ENCODE peak calls at places on chromosomes 7 and 10, in nine cellular contexts. B, D, R, F, I, E, A, L and G are unnamed samples.

GRCh38 chr7:157228864-157229422 is 90.2 kb downstream of the UBE3C start:
- DNase-seq in I (no peak), R (no peak), A (peak; percentile 27), B (peak; percentile 53), F (no peak), L (no peak), E (no peak), D (peak; percentile 53), G (peak; percentile 72)

GRCh38 chr7:107538001-107538400 is 25.7 kb downstream of the COG5 start:
- DNase-seq in D (no peak), B (no peak), F (no peak), L (no peak), R (no peak), A (no peak), E (no peak), I (no peak), G (peak; percentile 27)

GRCh38 chr10:130545122-130545521 is 408.9 kb downstream of the GLRX3 start:
- DNase-seq in D (no peak), F (no peak), A (no peak), L (no peak), B (no peak), R (no peak), I (no peak), E (no peak), G (no peak)

GRCh38 chr10:18222870-18223269 is 82.6 kb downstream of the CACNB2 start:
- DNase-seq in L (no peak), D (no peak), I (no peak), B (no peak), R (no peak), F (no peak), A (no peak), E (no peak), G (no peak)

GRCh38 chr10:89001024-89001423 is 10.4 kb downstream of the FAS start:
- DNase-seq in R (no peak), F (no peak), E (no peak), D (no peak), I (no peak), A (no peak), L (no peak), B (no peak), G (no peak)

GRCh38 chr10:70323697-70324340 is 40.0 kb upstream of the NPFFR1 start:
- DNase-seq in F (no peak), I (no peak), E (no peak), D (no peak), L (no peak), R (no peak), A (peak; percentile 79), B (no peak), G (peak; percentile 69)

GRCh38 chr10:10797467-10797866 is 220.2 kb upstream of the CELF2 start:
- DNase-seq in F (no peak), L (no peak), I (no peak), B (no peak), E (no peak), R (no peak), D (no peak), A (no peak), G (peak; percentile 9)

GRCh38 chr10:123562811-123563580 is 103.2 kb upstream of the GPR26 start:
- DNase-seq in D (no peak), A (no peak), F (no peak), B (no peak), L (no peak), R (no peak), I (no peak), E (no peak), G (no peak)

GRCh38 chr7:154916381-154917213 is 86.3 kb downstream of the PAXIP1 start:
- DNase-seq in A (no peak), D (peak; percentile 22), E (no peak), F (no peak), I (no peak), R (no peak), L (no peak), B (no peak), G (no peak)

GRCh38 chr7:93160410-93160809 is 12.2 kb upstream of the SAMD9L start:
- DNase-seq in L (no peak), E (no peak), D (no peak), R (no peak), F (no peak), B (no peak), I (no peak), A (no peak), G (no peak)

GRCh38 chr10:33901166-33901565 is 566.7 kb upstream of the NRP1 start:
- DNase-seq in F (no peak), B (no peak), I (no peak), R (no peak), A (no peak), E (no peak), D (no peak), L (no peak), G (no peak)

GRCh38 chr10:46250898-46251856 is 35.6 kb upstream of the ANTXRL start:
- DNase-seq in I (no peak), D (no peak), E (no peak), A (no peak), R (no peak), B (no peak), L (no peak), F (no peak), G (no peak)

GRCh38 chr7:4072161-4072925 is 609.8 kb upstream of the FOXK1 start:
- DNase-seq in R (no peak), E (no peak), L (no peak), A (no peak), I (no peak), B (no peak), F (no peak), D (no peak), G (no peak)

GRCh38 chr10:70578371-70578947 is 24.1 kb downstream of the PRF1 start:
- DNase-seq in R (peak; percentile 100), L (peak; percentile 41), F (no peak), A (peak; percentile 68), B (no peak), I (peak; percentile 95), E (no peak), D (no peak), G (no peak)

GRCh38 chr10:13087986-13088618 is 11.9 kb upstream of the OPTN start:
- DNase-seq in I (no peak), R (peak; percentile 29), B (peak; percentile 71), E (no peak), L (no peak), D (no peak), F (no peak), A (no peak), G (no peak)

GRCh38 chr7:2956526-2957368 is 86.9 kb downstream of the CARD11 start:
- DNase-seq in E (no peak), I (no peak), R (peak; percentile 15), D (peak; percentile 65), B (peak; percentile 76), L (peak; percentile 56), A (no peak), F (no peak), G (no peak)

GRCh38 chr7:32658034-32658944 is 163.0 kb downstream of the AVL9 start:
- DNase-seq in L (peak; percentile 12), D (no peak), B (peak; percentile 90), E (peak; percentile 75), F (no peak), R (peak; percentile 84), I (no peak), A (no peak), G (no peak)

DNA sequence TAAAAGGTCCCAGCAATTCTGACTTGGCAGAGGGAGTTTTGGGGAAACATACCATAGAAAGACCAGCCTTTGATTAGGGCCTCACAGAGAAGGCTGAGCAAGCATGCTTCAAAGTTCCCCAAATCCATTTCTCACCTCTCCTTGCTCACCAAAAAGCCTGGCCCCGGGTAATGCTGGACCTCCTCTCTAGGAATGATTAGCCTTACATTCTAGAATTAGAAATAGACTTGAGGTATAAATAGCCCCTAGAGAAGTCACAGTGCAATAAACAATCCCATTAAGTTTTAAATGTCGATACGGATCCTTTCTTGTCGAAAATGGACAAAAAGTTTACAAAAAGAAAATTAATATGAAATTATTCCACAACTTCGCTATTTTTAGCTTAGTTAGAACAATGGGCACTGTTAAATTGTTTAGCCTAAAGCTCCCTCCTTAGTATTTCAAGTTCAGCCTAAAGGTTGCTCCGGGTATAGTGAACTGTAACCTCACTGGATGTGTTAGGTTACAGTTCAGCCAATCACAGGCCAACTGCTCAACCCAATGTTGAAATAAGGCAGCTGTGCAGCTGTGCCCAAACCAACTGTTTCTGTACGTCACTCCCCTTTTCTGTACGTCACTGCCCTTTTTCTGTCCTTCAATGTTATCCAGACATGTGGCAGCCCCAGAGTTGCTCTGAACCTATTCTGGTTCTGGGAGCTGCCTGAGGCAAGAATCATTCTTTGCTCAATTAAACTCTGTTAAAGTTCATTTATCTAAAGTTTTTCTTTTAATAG is 7.9 kb upstream of the GSDME start:
- DNase-seq in F (no peak), A (no peak), B (no peak), R (no peak), D (peak; percentile 61), E (no peak), L (no peak), I (no peak), G (no peak)
- TF ChIP-seq REST in F (no peak), A (no peak), B (no peak), R (no peak), D (no peak), E (no peak), L (no peak), I (no peak), G (no peak)

GRCh38 chr7:70706698-70707097 is 425.2 kb upstream of the GALNT17 start:
- DNase-seq in F (no peak), I (no peak), E (no peak), L (no peak), A (no peak), D (no peak), R (no peak), B (no peak), G (no peak)
- TF ChIP-seq REST in F (no peak), I (no peak), E (no peak), L (no peak), A (no peak), D (no peak), R (no peak), B (no peak), G (no peak)

DNA sequence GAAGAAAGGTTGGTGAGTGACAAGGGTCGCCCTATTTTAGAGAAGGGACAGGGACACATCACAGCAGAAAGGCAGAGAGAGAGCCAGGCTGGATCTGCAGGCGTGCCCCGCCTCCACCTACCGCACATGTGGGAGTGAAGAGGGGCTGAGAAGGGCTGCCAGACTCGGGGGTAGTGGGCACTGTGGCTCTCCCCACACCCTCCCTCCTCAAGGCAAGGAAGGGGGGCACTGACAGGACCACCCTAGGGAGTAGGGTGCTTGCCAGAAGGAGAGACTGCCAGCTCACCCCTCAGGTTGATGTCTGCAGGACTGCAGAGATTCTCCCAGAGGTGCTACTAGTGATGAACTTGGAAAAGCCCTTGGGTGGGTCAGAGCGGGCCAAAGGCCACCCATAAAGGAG is 62.8 kb upstream of the ZRANB1 start:
- DNase-seq in I (no peak), F (no peak), L (no peak), R (no peak), E (no peak), A (no peak), D (no peak), B (no peak), G (no peak)
- TF ChIP-seq REST in I (no peak), F (no peak), L (no peak), R (no peak), E (no peak), A (no peak), D (no peak), B (no peak), G (no peak)

DNA sequence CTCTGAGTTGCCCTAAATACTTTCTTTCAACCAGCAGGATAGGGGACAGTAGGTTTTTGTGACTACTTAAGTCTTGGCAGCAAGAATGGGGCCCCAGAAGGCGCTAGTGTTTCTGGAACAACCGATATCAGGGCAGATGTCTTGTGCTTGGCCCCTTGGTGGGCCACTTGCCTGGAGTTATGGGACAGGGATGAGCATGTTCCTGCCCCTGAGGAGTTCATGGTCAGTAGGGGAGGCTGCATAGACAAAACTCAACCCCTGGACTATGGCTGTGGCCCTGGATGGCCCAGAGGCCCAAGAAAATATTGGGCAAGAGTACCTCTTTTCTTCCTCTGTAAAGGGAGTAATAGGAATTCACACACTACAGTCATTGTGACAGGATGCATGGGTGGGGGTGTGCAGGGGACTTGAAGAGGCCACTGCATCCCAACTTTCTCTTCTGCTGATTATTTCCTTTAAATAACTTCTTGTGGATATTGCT is 57.7 kb upstream of the IGFBP3 start:
- DNase-seq in A (no peak), D (no peak), I (no peak), E (no peak), B (peak; percentile 34), R (no peak), L (no peak), F (no peak), G (no peak)
- TF ChIP-seq REST in A (no peak), D (no peak), I (no peak), E (no peak), B (no peak), R (no peak), L (no peak), F (no peak), G (no peak)